ENCODE peak calls at places on chromosomes 1 and 21, in five cellular contexts. T is right atrium auricular region, N is SJSA1, K is body of pancreas, F is neural progenitor cell. V is an unnamed sample.

GRCh38 chr1:169892819-169893644 is 664 bp downstream of the SCYL3 start:
- DNase-seq in T (no peak), N (peak), K (peak), F (peak), V (no peak)

GRCh38 chr1:1298861-1299685 is 8.7 kb downstream of the ACAP3 start:
- DNase-seq in T (no peak), N (no peak), K (no peak), F (peak), V (no peak)

GRCh38 chr1:114342376-114342775 is 168.6 kb downstream of the TRIM33 start:
- DNase-seq in T (no peak), N (no peak), K (no peak), F (no peak), V (no peak)

GRCh38 chr1:41920658-41921057 is 1.9 kb upstream of the HIVEP3 start:
- DNase-seq in T (no peak), N (peak), K (no peak), F (no peak), V (peak)

GRCh38 chr1:207217778-207218511 is 103.5 kb upstream of the CD55 start:
- DNase-seq in T (no peak), N (no peak), K (no peak), F (no peak), V (no peak)

GRCh38 chr1:194288284-194288683 is 1101.9 kb upstream of the B3GALT2 start:
- DNase-seq in T (no peak), N (no peak), K (no peak), F (no peak), V (no peak)

GRCh38 chr1:2968471-2968881 is 52.8 kb upstream of the ACTRT2 start:
- DNase-seq in T (no peak), N (no peak), K (peak), F (no peak), V (no peak)

GRCh38 chr1:21590116-21590905 is 78.8 kb downstream of the RAP1GAP start:
- DNase-seq in T (no peak), N (peak), K (no peak), F (no peak), V (no peak)

GRCh38 chr1:12600880-12601633 is 17.0 kb downstream of the DHRS3 start:
- DNase-seq in T (no peak), N (peak), K (peak), F (peak), V (no peak)

GRCh38 chr1:53575948-53576305 is 116.7 kb downstream of the DMRTB1 start:
- DNase-seq in T (no peak), N (no peak), K (no peak), F (no peak), V (no peak)

GRCh38 chr1:17119744-17120482 is 662 bp upstream of the PADI2 start:
- DNase-seq in T (no peak), N (no peak), K (no peak), F (peak), V (no peak)

GRCh38 chr1:24878775-24879742 is 51.0 kb downstream of the RUNX3 start:
- DNase-seq in T (no peak), N (peak), K (no peak), F (no peak), V (no peak)

GRCh38 chr1:201383647-201384405 is 6.3 kb upstream of the TNNT2 start:
- DNase-seq in T (no peak), N (peak), K (no peak), F (no peak), V (no peak)

GRCh38 chr1:95018602-95019369 is 54.0 kb downstream of the ALG14 start:
- DNase-seq in T (no peak), N (peak), K (peak), F (no peak), V (no peak)

GRCh38 chr1:220956861-220957605 is 77.8 kb downstream of the HLX start:
- DNase-seq in T (peak), N (peak), K (no peak), F (peak), V (no peak)

GRCh38 chr1:43463461-43463860 is 9.7 kb upstream of the HYI start:
- DNase-seq in T (no peak), N (peak), K (no peak), F (no peak), V (no peak)

GRCh38 chr1:112307930-112308329 is 88.1 kb upstream of the CTTNBP2NL start:
- DNase-seq in T (no peak), N (no peak), K (no peak), F (no peak), V (no peak)

GRCh38 chr1:66253330-66253921 is 280.5 kb upstream of the SGIP1 start:
- DNase-seq in T (no peak), N (peak), K (no peak), F (peak), V (no peak)

GRCh38 chr1:29122987-29123870 is 474 bp downstream of the TMEM200B start:
- DNase-seq in T (no peak), N (no peak), K (no peak), F (peak), V (no peak)

GRCh38 chr1:184770176-184770575 is 15.5 kb upstream of the EDEM3 start:
- DNase-seq in T (no peak), N (no peak), K (no peak), F (no peak), V (no peak)

GRCh38 chr1:19165501-19165900 is 44.6 kb downstream of the UBR4 start:
- DNase-seq in T (no peak), N (no peak), K (no peak), F (no peak), V (no peak)

GRCh38 chr1:21935891-21936365 is 1.2 kb downstream of the HSPG2 start:
- DNase-seq in T (no peak), N (no peak), K (no peak), F (no peak), V (no peak)

GRCh38 chr1:1040004-1040991 is 20.4 kb downstream of the AGRN start:
- DNase-seq in T (peak), N (peak), K (peak), F (peak), V (peak)

GRCh38 chr1:229402993-229403392 is 30.9 kb downstream of the ACTA1 start:
- DNase-seq in T (no peak), N (no peak), K (no peak), F (no peak), V (no peak)

GRCh38 chr1:184075040-184076029 is 23.8 kb downstream of the TSEN15 start:
- DNase-seq in T (no peak), N (peak), K (no peak), F (peak), V (no peak)

GRCh38 chr1:6385673-6386191 is 7.8 kb downstream of the ACOT7 start:
- DNase-seq in T (no peak), N (peak), K (no peak), F (peak), V (peak)

GRCh38 chr1:10843697-10844096 is 47.3 kb upstream of the CASZ1 start:
- DNase-seq in T (no peak), N (no peak), K (no peak), F (no peak), V (no peak)

GRCh38 chr1:172408958-172409357 is 11.5 kb upstream of the C1orf105 start:
- DNase-seq in T (no peak), N (no peak), K (no peak), F (no peak), V (no peak)

GRCh38 chr1:204059970-204060369 is 12.9 kb upstream of the SOX13 start:
- DNase-seq in T (no peak), N (no peak), K (no peak), F (no peak), V (no peak)

GRCh38 chr21:39281207-39281606 is 32.2 kb downstream of the BRWD1 start:
- DNase-seq in T (no peak), N (no peak), K (no peak), F (no peak), V (no peak)

GRCh38 chr1:81802601-81803422 is 2.1 kb downstream of the ADGRL2 start:
- DNase-seq in T (peak), N (peak), K (peak), F (peak), V (no peak)

GRCh38 chr1:8055973-8056372 is 29.9 kb upstream of the ERRFI1 start:
- DNase-seq in T (no peak), N (no peak), K (no peak), F (no peak), V (no peak)

GRCh38 chr1:38221006-38221649 is 174.5 kb upstream of the POU3F1 start:
- DNase-seq in T (no peak), N (peak), K (no peak), F (no peak), V (no peak)

GRCh38 chr1:206651958-206652890 is 16.9 kb downstream of the DYRK3 start:
- DNase-seq in T (no peak), N (no peak), K (peak), F (no peak), V (no peak)

GRCh38 chr1:113980120-113980519 is 846 bp downstream of the OLFML3 start:
- DNase-seq in T (peak), N (peak), K (peak), F (no peak), V (no peak)

GRCh38 chr21:21029159-21029558 is 30.9 kb downstream of the NCAM2 start:
- DNase-seq in T (no peak), N (no peak), K (no peak), F (no peak), V (no peak)

GRCh38 chr1:38025233-38025632 is 12.7 kb downstream of the UTP11 start:
- DNase-seq in T (no peak), N (no peak), K (no peak), F (no peak), V (no peak)

GRCh38 chr1:156146006-156146748 is 7.2 kb upstream of the SEMA4A start:
- DNase-seq in T (peak), N (peak), K (peak), F (peak), V (no peak)

GRCh38 chr1:203144661-203145060 is 17.1 kb downstream of the ADORA1 start:
- DNase-seq in T (no peak), N (no peak), K (peak), F (no peak), V (no peak)

GRCh38 chr1:234955107-234955731 is 173.4 kb downstream of the TOMM20 start:
- DNase-seq in T (peak), N (no peak), K (peak), F (no peak), V (no peak)

GRCh38 chr1:234954613-234955012 is 174.0 kb downstream of the TOMM20 start:
- DNase-seq in T (no peak), N (no peak), K (no peak), F (no peak), V (no peak)

GRCh38 chr1:234944439-234945369 is 183.9 kb downstream of the TOMM20 start:
- DNase-seq in T (no peak), N (no peak), K (no peak), F (no peak), V (no peak)

GRCh38 chr1:234953655-234954420 is 174.8 kb downstream of the TOMM20 start:
- DNase-seq in T (no peak), N (no peak), K (no peak), F (no peak), V (no peak)

GRCh38 chr1:234950598-234950997 is 178.0 kb downstream of the TOMM20 start:
- DNase-seq in T (no peak), N (no peak), K (no peak), F (no peak), V (no peak)
- H3K27ac ChIP-seq in T (no peak), N (no peak), K (no peak), F (no peak), V (peak)

GRCh38 chr1:226408285-226409184 is 642 bp upstream of the PARP1 start:
- DNase-seq in T (no peak), N (no peak), K (peak), F (no peak), V (no peak)
- H3K27ac ChIP-seq in T (peak), N (no peak), K (peak), F (no peak), V (peak)

GRCh38 chr1:248164031-248164430 is 10.6 kb upstream of the OR2M2 start:
- DNase-seq in T (no peak), N (no peak), K (no peak), F (no peak), V (no peak)

GRCh38 chr1:248165186-248165585 is 9.4 kb upstream of the OR2M2 start:
- DNase-seq in T (no peak), N (no peak), K (no peak), F (no peak), V (no peak)
- H3K27ac ChIP-seq in T (no peak), N (no peak), K (no peak), F (no peak), V (no peak)

DNA sequence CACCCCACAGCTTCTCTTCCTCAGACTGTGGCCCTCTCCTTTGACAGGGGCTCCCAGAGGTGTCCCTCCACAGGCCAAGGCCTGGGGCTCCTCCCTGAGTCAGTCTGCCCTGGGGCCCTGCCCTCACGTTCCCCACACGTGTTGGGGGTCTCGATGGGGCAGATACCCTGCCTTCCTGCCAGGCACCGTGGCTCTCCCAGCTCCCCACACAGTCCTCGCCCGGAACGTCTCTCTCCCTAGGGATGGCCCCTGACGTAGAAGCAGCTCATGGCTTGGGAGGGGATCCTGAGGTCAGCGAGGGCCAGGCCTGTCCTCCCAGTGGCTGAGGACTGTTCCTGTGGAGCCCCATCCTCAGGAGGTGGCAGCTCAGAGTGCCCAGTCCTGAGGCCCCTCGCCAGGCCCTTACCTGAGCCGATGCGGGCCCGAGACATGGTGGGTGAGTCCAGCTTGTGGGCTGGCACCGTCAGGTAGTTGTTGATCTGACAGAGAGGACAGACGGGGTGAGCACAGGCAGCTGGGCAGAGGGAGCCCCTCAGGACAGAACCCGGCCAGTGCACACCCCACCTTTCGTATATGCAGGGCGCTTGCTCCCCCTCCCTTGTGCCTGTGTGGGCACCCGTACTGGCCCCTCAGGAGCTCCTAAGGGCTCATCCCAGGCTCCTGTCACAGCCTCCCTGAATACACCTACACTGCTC is 54.0 kb downstream of the SLC9A1 start:
- DNase-seq in T (no peak), N (no peak), K (no peak), F (no peak), V (no peak)
- H3K27ac ChIP-seq in T (peak), N (no peak), K (no peak), F (no peak), V (no peak)

GRCh38 chr1:9770276-9770675 is 53.5 kb downstream of the CLSTN1 start:
- DNase-seq in T (no peak), N (no peak), K (no peak), F (no peak), V (no peak)

GRCh38 chr1:9763914-9764313 is 59.9 kb downstream of the CLSTN1 start:
- DNase-seq in T (no peak), N (no peak), K (no peak), F (no peak), V (no peak)

GRCh38 chr1:9767964-9768668 is 55.6 kb downstream of the CLSTN1 start:
- DNase-seq in T (no peak), N (no peak), K (no peak), F (no peak), V (no peak)

GRCh38 chr1:9768983-9769382 is 54.8 kb downstream of the CLSTN1 start:
- DNase-seq in T (no peak), N (no peak), K (no peak), F (no peak), V (no peak)

DNA sequence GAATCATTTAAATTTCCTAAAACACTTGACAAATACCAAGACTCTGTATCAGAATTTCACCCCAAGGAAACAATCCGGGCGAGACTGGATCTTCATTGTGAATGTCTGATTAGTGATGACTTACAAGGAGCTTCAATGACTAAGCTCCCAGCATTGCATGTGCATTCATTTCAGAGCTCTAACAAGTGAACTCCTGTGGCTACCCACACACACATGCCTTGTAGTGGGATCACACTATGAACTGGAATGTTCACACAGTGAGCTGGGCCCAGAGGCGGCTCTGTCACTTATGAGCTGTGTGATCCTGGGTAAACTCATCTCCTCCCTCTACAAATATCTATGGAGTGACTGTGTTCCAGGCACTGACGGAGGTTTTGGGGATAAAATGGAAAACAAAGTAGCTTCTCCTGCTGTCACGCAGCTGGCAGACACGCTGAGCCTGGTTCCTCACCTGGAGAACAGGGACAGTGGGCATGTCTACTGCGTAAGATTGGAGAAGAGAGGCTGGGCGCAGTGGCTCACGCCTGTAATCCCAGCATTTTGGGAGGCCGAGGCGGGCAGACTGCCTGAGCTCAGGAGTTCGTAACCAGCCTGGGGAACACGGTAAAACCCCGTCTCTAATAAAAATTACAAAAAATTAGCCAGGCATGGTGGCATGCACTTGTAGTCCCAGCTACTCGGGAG is 56.9 kb downstream of the CLSTN1 start:
- DNase-seq in T (no peak), N (peak), K (no peak), F (no peak), V (peak)
- H3K27ac ChIP-seq in T (no peak), N (peak), K (no peak), F (no peak), V (peak)